ENCODE peak calls at places on chromosomes 5 and 9, in four cellular contexts. One of them, this sample, is unnamed.

GRCh38 chr5:149267241-149267973 is 4.3 kb upstream of the AFAP1L1 start:
- DNase-seq in kidney epithelial cell: no peak
- DNase-seq in suprapubic skin: peak
- DNase-seq in A549: no peak
- DNase-seq in this sample: no peak

GRCh38 chr5:151381899-151382298 is 34.5 kb upstream of the SLC36A2 start:
- DNase-seq in kidney epithelial cell: no peak
- DNase-seq in suprapubic skin: no peak
- DNase-seq in A549: no peak
- DNase-seq in this sample: no peak

GRCh38 chr5:69035665-69036064 is 58.1 kb upstream of the SLC30A5 start:
- DNase-seq in A549: no peak
- DNase-seq in suprapubic skin: no peak
- DNase-seq in kidney epithelial cell: no peak
- DNase-seq in this sample: no peak

GRCh38 chr9:1235650-1236401 is 185.7 kb downstream of the DMRT2 start:
- DNase-seq in A549: no peak
- DNase-seq in suprapubic skin: no peak
- DNase-seq in kidney epithelial cell: no peak
- DNase-seq in this sample: no peak

GRCh38 chr5:138712791-138713190 is 40.4 kb upstream of the CTNNA1 start:
- DNase-seq in kidney epithelial cell: no peak
- DNase-seq in suprapubic skin: no peak
- DNase-seq in A549: no peak
- DNase-seq in this sample: no peak

GRCh38 chr5:123855630-123856029 is 343.7 kb downstream of the CSNK1G3 start:
- DNase-seq in A549: no peak
- DNase-seq in kidney epithelial cell: peak
- DNase-seq in suprapubic skin: no peak
- DNase-seq in this sample: no peak

GRCh38 chr5:96751203-96752169 is 56.3 kb downstream of the ERAP1 start:
- DNase-seq in suprapubic skin: no peak
- DNase-seq in A549: no peak
- DNase-seq in kidney epithelial cell: no peak
- DNase-seq in this sample: no peak

GRCh38 chr9:134329886-134330285 is 3.6 kb downstream of the RXRA start:
- DNase-seq in A549: no peak
- DNase-seq in suprapubic skin: no peak
- DNase-seq in kidney epithelial cell: no peak
- DNase-seq in this sample: peak

GRCh38 chr5:132539716-132540115 is 3.6 kb downstream of the IL5 start:
- DNase-seq in kidney epithelial cell: no peak
- DNase-seq in A549: no peak
- DNase-seq in suprapubic skin: no peak
- DNase-seq in this sample: no peak

GRCh38 chr5:3325206-3325605 is 270.4 kb upstream of the IRX1 start:
- DNase-seq in A549: no peak
- DNase-seq in suprapubic skin: peak
- DNase-seq in kidney epithelial cell: no peak
- DNase-seq in this sample: no peak

GRCh38 chr9:115261656-115262081 is 143.7 kb upstream of the TNC start:
- DNase-seq in kidney epithelial cell: no peak
- DNase-seq in suprapubic skin: no peak
- DNase-seq in A549: peak
- DNase-seq in this sample: no peak

GRCh38 chr5:116766470-116766947 is 191.9 kb upstream of the SEMA6A start:
- DNase-seq in suprapubic skin: peak
- DNase-seq in kidney epithelial cell: peak
- DNase-seq in A549: peak
- DNase-seq in this sample: no peak

GRCh38 chr9:109865521-109865920 is 85.5 kb downstream of the PALM2AKAP2 start:
- DNase-seq in kidney epithelial cell: no peak
- DNase-seq in suprapubic skin: no peak
- DNase-seq in A549: no peak
- DNase-seq in this sample: no peak

GRCh38 chr9:17810728-17811634 is 232.1 kb downstream of the SH3GL2 start:
- DNase-seq in A549: peak
- DNase-seq in kidney epithelial cell: no peak
- DNase-seq in suprapubic skin: no peak
- DNase-seq in this sample: peak

GRCh38 chr5:87411586-87412416 is 929 bp downstream of the CCNH start:
- DNase-seq in A549: peak
- DNase-seq in kidney epithelial cell: no peak
- DNase-seq in suprapubic skin: peak
- DNase-seq in this sample: no peak

GRCh38 chr5:111781200-111781599 is 24.2 kb upstream of the NREP start:
- DNase-seq in suprapubic skin: peak
- DNase-seq in A549: no peak
- DNase-seq in kidney epithelial cell: no peak
- DNase-seq in this sample: peak

GRCh38 chr5:140877262-140877581 is 2.1 kb downstream of the PCDHA12 start:
- DNase-seq in A549: no peak
- DNase-seq in suprapubic skin: no peak
- DNase-seq in kidney epithelial cell: no peak
- DNase-seq in this sample: no peak

GRCh38 chr5:16952968-16953671 is 17.0 kb upstream of the MYO10 start:
- DNase-seq in A549: no peak
- DNase-seq in suprapubic skin: no peak
- DNase-seq in kidney epithelial cell: peak
- DNase-seq in this sample: no peak

GRCh38 chr5:14712131-14712530 is 47.6 kb downstream of the OTULIN start:
- DNase-seq in A549: no peak
- DNase-seq in kidney epithelial cell: no peak
- DNase-seq in suprapubic skin: no peak
- DNase-seq in this sample: no peak

GRCh38 chr9:121239071-121239470 is 28.9 kb upstream of the GSN start:
- DNase-seq in kidney epithelial cell: no peak
- DNase-seq in A549: no peak
- DNase-seq in suprapubic skin: no peak
- DNase-seq in this sample: no peak

GRCh38 chr5:153658151-153658550 is 167.7 kb downstream of the GRIA1 start:
- DNase-seq in A549: no peak
- DNase-seq in suprapubic skin: no peak
- DNase-seq in kidney epithelial cell: no peak
- DNase-seq in this sample: no peak

GRCh38 chr5:123089572-123089970 is 530 bp downstream of the PRDM6 start:
- DNase-seq in kidney epithelial cell: no peak
- DNase-seq in A549: peak
- DNase-seq in suprapubic skin: no peak
- DNase-seq in this sample: peak

GRCh38 chr5:62448528-62448927 is 36.0 kb downstream of the IPO11 start:
- DNase-seq in kidney epithelial cell: no peak
- DNase-seq in suprapubic skin: no peak
- DNase-seq in A549: no peak
- DNase-seq in this sample: no peak

GRCh38 chr5:61965074-61965473 is 340.9 kb upstream of the KIF2A start:
- DNase-seq in kidney epithelial cell: no peak
- DNase-seq in suprapubic skin: no peak
- DNase-seq in A549: no peak
- DNase-seq in this sample: no peak

GRCh38 chr9:135706288-135706687 is 4.3 kb downstream of the KCNT1 start:
- DNase-seq in kidney epithelial cell: no peak
- DNase-seq in suprapubic skin: no peak
- DNase-seq in A549: no peak
- DNase-seq in this sample: no peak

GRCh38 chr9:135707449-135708138 is 5.6 kb downstream of the KCNT1 start:
- DNase-seq in kidney epithelial cell: no peak
- DNase-seq in suprapubic skin: no peak
- DNase-seq in A549: peak
- DNase-seq in this sample: no peak

GRCh38 chr9:135705376-135705775 is 3.4 kb downstream of the KCNT1 start:
- DNase-seq in A549: no peak
- DNase-seq in kidney epithelial cell: no peak
- DNase-seq in suprapubic skin: no peak
- DNase-seq in this sample: peak

GRCh38 chr9:135711411-135711810 is 9.4 kb downstream of the KCNT1 start:
- DNase-seq in A549: no peak
- DNase-seq in kidney epithelial cell: no peak
- DNase-seq in suprapubic skin: no peak
- DNase-seq in this sample: no peak

GRCh38 chr9:135708164-135708563 is 6.2 kb downstream of the KCNT1 start:
- DNase-seq in A549: no peak
- DNase-seq in suprapubic skin: no peak
- DNase-seq in kidney epithelial cell: no peak
- DNase-seq in this sample: no peak
- H3K4me3 ChIP-seq in A549: no peak
- H3K4me3 ChIP-seq in suprapubic skin: no peak
- H3K4me3 ChIP-seq in kidney epithelial cell: no peak
- H3K4me3 ChIP-seq in this sample: no peak

DNA sequence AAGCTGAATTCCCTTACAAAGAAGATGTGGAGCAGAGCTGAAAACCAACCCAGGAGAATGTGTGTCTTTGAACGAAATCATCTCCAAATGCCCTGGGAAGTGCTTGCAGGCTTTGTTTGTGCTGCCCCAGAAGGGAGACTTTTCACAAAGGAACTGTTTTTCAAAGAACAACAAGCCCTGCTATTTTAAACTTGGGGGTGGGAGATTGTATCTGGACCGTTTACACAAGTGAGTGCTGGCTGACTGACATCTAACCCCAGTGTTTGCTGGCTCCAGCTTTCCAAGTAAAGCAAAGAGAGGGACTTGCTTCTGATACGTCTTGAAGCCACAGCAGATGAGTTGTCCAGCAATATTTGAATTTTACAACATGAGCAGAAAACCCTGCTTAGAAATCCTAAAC is 1.6 kb downstream of the ADAMTS12 start:
- DNase-seq in kidney epithelial cell: no peak
- DNase-seq in suprapubic skin: no peak
- DNase-seq in A549: no peak
- DNase-seq in this sample: no peak
- H3K4me3 ChIP-seq in kidney epithelial cell: no peak
- H3K4me3 ChIP-seq in suprapubic skin: no peak
- H3K4me3 ChIP-seq in A549: peak
- H3K4me3 ChIP-seq in this sample: peak

DNA sequence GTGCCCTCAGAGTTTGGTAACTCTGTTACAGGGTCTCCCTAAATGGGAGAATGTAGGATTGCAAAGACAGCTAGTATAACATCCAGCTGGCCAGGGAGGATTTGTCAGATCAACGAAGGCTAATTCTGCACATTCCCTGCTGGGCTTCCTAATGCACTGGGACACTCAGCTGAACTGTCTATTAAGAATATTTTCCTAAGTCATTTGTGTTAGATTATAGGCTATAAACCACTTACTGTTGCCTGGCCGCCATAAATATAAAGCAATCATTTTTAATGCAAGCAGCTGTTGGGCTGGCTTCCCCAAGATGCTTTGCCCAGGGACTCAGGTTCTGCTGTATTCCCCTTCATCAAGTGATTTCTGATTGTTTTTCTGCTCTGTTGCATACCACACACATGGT is 35.3 kb upstream of the SLIT3 start:
- DNase-seq in kidney epithelial cell: no peak
- DNase-seq in suprapubic skin: no peak
- DNase-seq in A549: no peak
- DNase-seq in this sample: no peak
- H3K4me3 ChIP-seq in kidney epithelial cell: no peak
- H3K4me3 ChIP-seq in suprapubic skin: no peak
- H3K4me3 ChIP-seq in A549: no peak
- H3K4me3 ChIP-seq in this sample: no peak

GRCh38 chr5:159049844-159050318 is 49.8 kb downstream of the EBF1 start:
- DNase-seq in kidney epithelial cell: no peak
- DNase-seq in suprapubic skin: no peak
- DNase-seq in A549: peak
- DNase-seq in this sample: no peak
- H3K4me3 ChIP-seq in kidney epithelial cell: no peak
- H3K4me3 ChIP-seq in suprapubic skin: peak
- H3K4me3 ChIP-seq in A549: no peak
- H3K4me3 ChIP-seq in this sample: peak

GRCh38 chr5:74953961-74954720 is 88.0 kb upstream of the FAM169A start:
- DNase-seq in kidney epithelial cell: no peak
- DNase-seq in A549: no peak
- DNase-seq in suprapubic skin: no peak
- DNase-seq in this sample: no peak
- H3K4me3 ChIP-seq in kidney epithelial cell: no peak
- H3K4me3 ChIP-seq in A549: no peak
- H3K4me3 ChIP-seq in suprapubic skin: no peak
- H3K4me3 ChIP-seq in this sample: no peak

GRCh38 chr5:75612211-75612579 is 942 bp downstream of the ANKDD1B start:
- DNase-seq in kidney epithelial cell: no peak
- DNase-seq in suprapubic skin: no peak
- DNase-seq in A549: no peak
- DNase-seq in this sample: no peak
- H3K4me3 ChIP-seq in kidney epithelial cell: peak
- H3K4me3 ChIP-seq in suprapubic skin: peak
- H3K4me3 ChIP-seq in A549: peak
- H3K4me3 ChIP-seq in this sample: peak

This sample was measured in left ventricle myocardium inferior.